ENCODE peak calls at places on chromosomes 2 and 18, in eight cellular contexts. F is hepatocyte; U is endodermal cell; A is upper lobe of right lung; C is HCT116; Y is naive thymus-derived CD4-positive, alpha-beta T cell; Z is CD4-positive, alpha-beta memory T cell; I is IMR-90. S is an unnamed sample.
A peak's percentile ranks its signal among the peaks of the same experiment; 100 is the strongest.

GRCh38 chr2:88530081-88530480 is 77.6 kb upstream of the FOXI3 start:
- DNase-seq in I (peak; percentile 43), Y (no peak), C (no peak), A (no peak), F (no peak), U (no peak), Z (no peak), S (no peak)

GRCh38 chr18:41828137-41828536 is 126.9 kb upstream of the PIK3C3 start:
- DNase-seq in Y (no peak), U (no peak), A (no peak), I (no peak), C (no peak), Z (no peak), F (no peak), S (no peak)

GRCh38 chr18:79779700-79780190 is 18.0 kb upstream of the KCNG2 start:
- DNase-seq in F (no peak), I (no peak), A (peak; percentile 38), C (no peak), U (peak; percentile 22), Z (no peak), Y (no peak), S (no peak)

GRCh38 chr2:33275689-33276444 is 200.6 kb upstream of the RASGRP3 start:
- DNase-seq in A (no peak), F (peak; percentile 78), Y (no peak), I (peak; percentile 96), C (peak; percentile 6), U (no peak), Z (peak; percentile 59), S (no peak)

GRCh38 chr18:40452599-40452998 is 1502.4 kb upstream of the PIK3C3 start:
- DNase-seq in Y (no peak), C (no peak), U (no peak), I (no peak), Z (no peak), F (no peak), A (no peak), S (no peak)

GRCh38 chr2:52862801-52863200 is 904.8 kb upstream of the CHAC2 start:
- DNase-seq in F (no peak), U (no peak), A (no peak), I (peak; percentile 69), Y (no peak), C (peak; percentile 8), Z (no peak), S (no peak)

GRCh38 chr2:12766421-12766879 is 49.7 kb downstream of the TRIB2 start:
- DNase-seq in A (no peak), U (no peak), F (no peak), Y (no peak), Z (no peak), C (no peak), I (peak; percentile 73), S (no peak)

GRCh38 chr2:224572338-224572737 is 12.8 kb downstream of the CUL3 start:
- DNase-seq in Z (no peak), A (no peak), Y (no peak), F (no peak), C (no peak), U (no peak), I (no peak), S (no peak)

GRCh38 chr18:48829443-48830149 is 121.2 kb downstream of the SMAD7 start:
- DNase-seq in C (no peak), U (peak; percentile 83), A (peak; percentile 42), Z (no peak), F (peak; percentile 66), Y (no peak), I (no peak), S (no peak)

GRCh38 chr2:151658081-151658480 is 76.2 kb downstream of the NEB start:
- DNase-seq in C (no peak), U (no peak), A (no peak), F (no peak), I (no peak), Y (no peak), Z (no peak), S (no peak)

GRCh38 chr18:76615065-76615733 is 120.2 kb upstream of the ZNF516 start:
- DNase-seq in Y (no peak), F (no peak), I (peak; percentile 27), U (no peak), Z (no peak), A (no peak), C (no peak), S (no peak)

GRCh38 chr2:105800036-105800755 is 55.5 kb downstream of the NCK2 start:
- DNase-seq in F (peak; percentile 32), I (peak; percentile 34), Y (peak; percentile 48), U (no peak), C (no peak), A (no peak), Z (no peak), S (peak; percentile 88)

GRCh38 chr2:161273038-161273760 is 35.0 kb upstream of the PSMD14 start:
- DNase-seq in I (peak; percentile 72), C (peak; percentile 69), U (peak; percentile 43), F (peak; percentile 79), Y (peak; percentile 26), A (no peak), Z (peak; percentile 57), S (no peak)

GRCh38 chr2:203579131-203579643 is 44.1 kb upstream of the RAPH1 start:
- DNase-seq in F (peak; percentile 83), A (no peak), C (peak; percentile 93), Z (no peak), I (peak; percentile 84), Y (no peak), U (peak; percentile 69), S (no peak)

GRCh38 chr18:48749768-48750167 is 201.0 kb downstream of the SMAD7 start:
- DNase-seq in U (no peak), Z (no peak), F (no peak), I (peak; percentile 43), C (no peak), A (no peak), Y (no peak), S (no peak)

GRCh38 chr2:230346921-230347533 is 20.0 kb downstream of the SP140L start:
- DNase-seq in C (no peak), A (no peak), Z (no peak), Y (no peak), F (no peak), I (peak; percentile 8), U (no peak), S (no peak)

DNA sequence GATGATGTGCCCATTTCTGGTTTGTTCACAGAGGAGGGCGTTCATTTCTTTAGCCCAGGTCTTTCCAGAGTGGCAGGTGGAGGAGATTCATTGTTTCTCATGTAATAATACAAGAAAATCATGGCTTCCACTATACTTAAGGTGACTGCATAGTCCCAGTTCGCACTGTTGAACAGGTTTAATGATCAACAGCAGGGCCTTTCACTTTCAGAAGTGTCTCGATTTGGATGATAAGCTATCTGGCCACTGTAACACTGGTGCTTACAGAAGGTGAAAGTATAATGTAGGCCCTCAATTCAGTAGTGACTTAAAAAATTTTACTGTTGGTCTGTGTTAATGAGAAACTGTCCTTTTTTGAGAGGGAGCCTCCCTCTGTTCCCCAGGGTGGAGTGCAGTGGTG is 1.4 kb downstream of the RMC1 start:
- DNase-seq in F (peak; percentile 30), Y (no peak), A (no peak), Z (peak; percentile 39), C (no peak), I (no peak), U (no peak), S (no peak)
- H3K27ac ChIP-seq in F (peak overlapping the region; percentile 59), Y (peak overlapping the region; percentile 88), A (peak overlapping the region; percentile 95), Z (peak overlapping the region; percentile 82), C (no peak overlapping the region), I (no peak overlapping the region), U (no peak overlapping the region), S (no peak overlapping the region)

DNA sequence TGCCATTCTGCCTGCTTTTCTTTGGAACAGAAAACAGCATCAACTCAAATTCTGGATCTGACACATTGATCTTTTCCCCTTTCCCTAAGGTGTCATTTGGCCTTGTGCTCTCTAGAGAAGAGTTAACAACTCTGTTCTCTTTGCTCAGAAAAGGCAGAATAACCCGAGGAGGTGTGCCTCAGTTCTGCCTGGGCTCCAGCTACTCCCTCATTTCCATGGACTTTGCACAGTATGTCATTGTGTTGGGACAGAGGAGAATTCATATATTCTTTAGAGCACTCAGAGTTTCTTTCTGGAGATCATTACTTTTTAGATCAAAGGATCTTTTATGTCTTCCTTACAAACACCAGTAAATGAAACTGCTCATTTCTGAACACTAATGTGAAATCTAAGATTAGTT is 249.1 kb downstream of the PHLPP1 start:
- DNase-seq in I (no peak), F (no peak), Y (no peak), C (no peak), Z (no peak), A (no peak), U (no peak), S (no peak)
- H3K27ac ChIP-seq in I (no peak overlapping the region), F (peak overlapping the region; percentile 69), Y (no peak overlapping the region), C (no peak overlapping the region), Z (no peak overlapping the region), A (no peak overlapping the region), U (no peak overlapping the region), S (no peak overlapping the region)

DNA sequence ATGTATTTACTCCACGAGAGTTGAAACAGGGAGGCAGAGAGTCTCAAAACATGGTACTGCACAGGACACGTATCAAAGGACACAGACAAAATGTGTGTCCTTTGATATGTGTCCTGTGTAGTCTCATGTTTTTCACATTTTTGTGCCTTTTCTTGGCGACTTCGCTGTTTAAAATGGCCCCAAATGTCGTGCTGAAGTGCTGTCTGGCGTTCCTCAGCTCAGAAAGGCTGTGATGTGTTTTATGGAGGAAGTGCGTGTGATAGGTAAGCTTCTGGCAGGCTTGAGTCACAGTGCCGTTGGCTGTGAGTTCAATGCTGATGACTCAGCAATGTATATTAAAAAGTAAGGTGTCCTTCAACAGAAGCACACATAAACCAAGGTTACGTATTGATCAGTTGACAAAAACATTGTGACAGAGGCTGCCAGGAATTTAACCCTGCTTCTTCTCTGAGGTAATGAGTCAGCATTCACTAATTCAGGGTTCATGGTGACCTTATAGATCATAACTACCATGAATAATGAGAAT is 78.2 kb downstream of the DYSF start:
- DNase-seq in A (no peak), U (peak; percentile 30), C (peak; percentile 67), Y (no peak), Z (no peak), F (peak; percentile 25), I (peak; percentile 25), S (no peak)
- H3K27ac ChIP-seq in A (no peak overlapping the region), U (no peak overlapping the region), C (no peak overlapping the region), Y (no peak overlapping the region), Z (no peak overlapping the region), F (no peak overlapping the region), I (no peak overlapping the region), S (no peak overlapping the region)

GRCh38 chr2:158676295-158676694 is 118.8 kb upstream of the DAPL1 start:
- DNase-seq in F (no peak), U (no peak), Y (no peak), I (no peak), Z (no peak), C (no peak), A (no peak), S (no peak)

GRCh38 chr2:158671381-158672245 is 123.5 kb upstream of the DAPL1 start:
- DNase-seq in I (no peak), C (no peak), Z (no peak), Y (no peak), U (no peak), A (no peak), F (no peak), S (no peak)

GRCh38 chr2:158681816-158682215 is 113.3 kb upstream of the DAPL1 start:
- DNase-seq in A (no peak), F (no peak), U (no peak), C (no peak), Y (no peak), Z (no peak), I (no peak), S (no peak)

DNA sequence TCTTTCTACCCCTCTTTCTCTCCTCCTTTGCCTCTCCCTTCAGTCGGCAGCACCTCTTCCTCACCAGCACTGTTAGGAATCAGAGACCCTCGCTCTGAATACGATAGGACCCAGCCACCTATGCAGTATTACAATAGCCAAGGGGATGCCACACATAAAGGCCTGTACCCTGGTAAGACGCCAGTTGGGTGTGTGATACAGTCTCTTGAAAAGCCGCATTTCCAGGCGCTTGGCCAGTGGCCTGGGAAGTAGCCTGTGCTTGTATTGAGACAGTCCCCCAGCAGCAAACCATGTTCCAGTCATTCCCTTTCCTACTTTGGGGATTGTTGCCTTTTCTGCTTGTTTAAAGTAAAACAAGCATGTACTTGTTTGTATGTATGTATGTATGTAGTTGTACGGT is 118.4 kb upstream of the DAPL1 start:
- DNase-seq in F (no peak), Z (no peak), U (no peak), A (no peak), C (no peak), Y (no peak), I (no peak), S (no peak)
- H3K27ac ChIP-seq in F (no peak overlapping the region), Z (no peak overlapping the region), U (no peak overlapping the region), A (no peak overlapping the region), C (no peak overlapping the region), Y (no peak overlapping the region), I (no peak overlapping the region), S (no peak overlapping the region)

S was measured in HL-60.